ENCODE peak calls at places on chromosome 20, in six cellular contexts. R, B, Y, M, U and H are unnamed samples.

GRCh38 chr20:51542033-51542893 is at the start of gene NFATC2:
- DNase-seq in B (no peak), R (no peak), U (peak; percentile 69), Y (no peak), M (peak; percentile 18), H (no peak)

GRCh38 chr20:31670371-31671228 is 32.9 kb downstream of the COX4I2 start:
- DNase-seq in Y (peak; percentile 66), B (no peak), U (no peak), R (no peak), M (no peak), H (peak; percentile 50)

GRCh38 chr20:52446421-52447231 is 255.0 kb upstream of the ZFP64 start:
- DNase-seq in M (no peak), U (peak; percentile 1), Y (no peak), B (peak; percentile 69), R (peak; percentile 25), H (no peak)

GRCh38 chr20:41061155-41061554 is 32.5 kb downstream of the TOP1 start:
- DNase-seq in R (no peak), U (no peak), B (no peak), Y (no peak), M (no peak), H (no peak)

GRCh38 chr20:1322511-1323245 is 6.3 kb downstream of the SDCBP2 start:
- DNase-seq in B (no peak), Y (no peak), U (no peak), R (no peak), M (peak; percentile 58), H (no peak)

GRCh38 chr20:17898548-17898994 is 70.0 kb downstream of the SNX5 start:
- DNase-seq in R (peak; percentile 41), B (peak; percentile 48), U (peak; percentile 86), M (peak; percentile 63), Y (peak; percentile 9), H (no peak)

GRCh38 chr20:51651921-51652549 is 109.5 kb upstream of the NFATC2 start:
- DNase-seq in R (no peak), Y (no peak), M (no peak), U (no peak), B (no peak), H (no peak)

GRCh38 chr20:63685269-63686026 is 11.0 kb upstream of the TNFRSF6B start:
- DNase-seq in U (no peak), Y (no peak), B (no peak), R (no peak), M (no peak), H (no peak)

GRCh38 chr20:58740356-58741308 is 48.0 kb downstream of the NPEPL1 start:
- DNase-seq in Y (no peak), U (no peak), M (no peak), R (no peak), B (no peak), H (no peak)

GRCh38 chr20:43543138-43543537 is 15.7 kb upstream of the SGK2 start:
- DNase-seq in U (peak; percentile 14), M (no peak), B (no peak), Y (no peak), R (no peak), H (no peak)

GRCh38 chr20:63037669-63038268 is 31.0 kb upstream of the BHLHE23 start:
- DNase-seq in R (no peak), M (no peak), Y (no peak), B (no peak), U (no peak), H (no peak)

GRCh38 chr20:58634121-58634817 is 16.8 kb upstream of the STX16 start:
- DNase-seq in M (no peak), U (no peak), R (no peak), Y (no peak), B (no peak), H (no peak)